ENCODE peak calls at places on chromosomes 7 and 10, in eight cellular contexts. K is body of pancreas, G is stomach, J is adrenal gland, R is esophagus squamous epithelium, A is GM12892, Y is HCT116, O is Peyer's patch. E is an unnamed sample.

GRCh38 chr7:22640269-22640668 is 86.7 kb upstream of the IL6 start:
- DNase-seq in K (no peak), G (no peak), J (no peak), R (no peak), A (no peak), Y (no peak), O (no peak), E (no peak)

GRCh38 chr7:105648561-105649401 is 67.5 kb upstream of the EFCAB10 start:
- DNase-seq in K (peak), G (peak), J (no peak), R (no peak), A (no peak), Y (peak), O (no peak), E (no peak)

GRCh38 chr10:17232276-17232987 is 4.4 kb downstream of the VIM start:
- DNase-seq in K (no peak), G (no peak), J (no peak), R (no peak), A (no peak), Y (no peak), O (no peak), E (no peak)

GRCh38 chr10:120969219-120969645 is 118.1 kb downstream of the WDR11 start:
- DNase-seq in K (no peak), G (no peak), J (no peak), R (no peak), A (no peak), Y (no peak), O (no peak), E (no peak)

GRCh38 chr7:76011437-76011836 is 17.0 kb upstream of the TMEM120A start:
- DNase-seq in K (peak), G (no peak), J (no peak), R (no peak), A (no peak), Y (no peak), O (no peak), E (no peak)

GRCh38 chr10:103145860-103146466 is 47.1 kb downstream of the NT5C2 start:
- DNase-seq in K (peak), G (peak), J (peak), R (no peak), A (no peak), Y (peak), O (no peak), E (peak)

GRCh38 chr7:55887786-55888185 is 530 bp downstream of the ZNF713 start:
- DNase-seq in K (peak), G (no peak), J (no peak), R (no peak), A (no peak), Y (no peak), O (no peak), E (peak)

GRCh38 chr7:30702200-30702599 is 19.9 kb upstream of the CRHR2 start:
- DNase-seq in K (no peak), G (no peak), J (no peak), R (no peak), A (no peak), Y (no peak), O (peak), E (no peak)

GRCh38 chr10:86254526-86255174 is 111.9 kb downstream of the GRID1 start:
- DNase-seq in K (no peak), G (no peak), J (peak), R (no peak), A (no peak), Y (peak), O (peak), E (peak)

GRCh38 chr10:19702215-19702614 is 114.0 kb upstream of the PLXDC2 start:
- DNase-seq in K (no peak), G (no peak), J (no peak), R (no peak), A (no peak), Y (no peak), O (no peak), E (peak)

GRCh38 chr10:132389631-132390454 is 7.2 kb upstream of the PWWP2B start:
- DNase-seq in K (peak), G (no peak), J (peak), R (no peak), A (no peak), Y (no peak), O (peak), E (no peak)

GRCh38 chr10:16063350-16063749 is 203.0 kb upstream of the MINDY3 start:
- DNase-seq in K (no peak), G (no peak), J (no peak), R (no peak), A (no peak), Y (no peak), O (no peak), E (no peak)

GRCh38 chr10:117373848-117374505 is 1.3 kb downstream of the PDZD8 start:
- DNase-seq in K (peak), G (peak), J (peak), R (no peak), A (peak), Y (no peak), O (peak), E (peak)

GRCh38 chr7:925601-926000 is 28.9 kb downstream of the ADAP1 start:
- DNase-seq in K (peak), G (peak), J (no peak), R (no peak), A (no peak), Y (no peak), O (peak), E (no peak)

GRCh38 chr7:91083855-91084644 is 180.2 kb upstream of the FZD1 start:
- DNase-seq in K (peak), G (peak), J (peak), R (no peak), A (no peak), Y (no peak), O (no peak), E (no peak)

GRCh38 chr10:24255907-24256306 is 47.0 kb downstream of the KIAA1217 start:
- DNase-seq in K (no peak), G (no peak), J (peak), R (no peak), A (no peak), Y (no peak), O (no peak), E (no peak)

GRCh38 chr10:24385776-24386175 is 176.8 kb downstream of the KIAA1217 start:
- DNase-seq in K (no peak), G (no peak), J (no peak), R (no peak), A (no peak), Y (no peak), O (no peak), E (no peak)

GRCh38 chr7:158392251-158392650 is 195.4 kb downstream of the PTPRN2 start:
- DNase-seq in K (no peak), G (no peak), J (no peak), R (no peak), A (no peak), Y (no peak), O (peak), E (no peak)

GRCh38 chr7:7017707-7018265 is 164.6 kb upstream of the C1GALT1 start:
- DNase-seq in K (no peak), G (no peak), J (no peak), R (no peak), A (no peak), Y (no peak), O (no peak), E (no peak)

GRCh38 chr7:47342646-47343045 is 239.3 kb downstream of the TNS3 start:
- DNase-seq in K (peak), G (peak), J (no peak), R (no peak), A (no peak), Y (no peak), O (no peak), E (no peak)

GRCh38 chr10:60238408-60239100 is 151.1 kb downstream of the ANK3 start:
- DNase-seq in K (peak), G (peak), J (no peak), R (no peak), A (peak), Y (peak), O (no peak), E (peak)

GRCh38 chr10:126511917-126512487 is 123.7 kb upstream of the ADAM12 start:
- DNase-seq in K (no peak), G (no peak), J (no peak), R (no peak), A (no peak), Y (no peak), O (no peak), E (no peak)

GRCh38 chr7:24052572-24053223 is 231.3 kb upstream of the NPY start:
- DNase-seq in K (no peak), G (no peak), J (no peak), R (no peak), A (no peak), Y (peak), O (no peak), E (peak)

GRCh38 chr10:111084346-111085255 is 7.8 kb downstream of the ADRA2A start:
- DNase-seq in K (no peak), G (no peak), J (no peak), R (no peak), A (no peak), Y (no peak), O (no peak), E (no peak)

GRCh38 chr7:138097064-138097741 is 20.9 kb downstream of the AKR1D1 start:
- DNase-seq in K (peak), G (peak), J (peak), R (no peak), A (no peak), Y (peak), O (no peak), E (no peak)

GRCh38 chr7:351681-352480 is 61.9 kb downstream of the FOXL3 start:
- DNase-seq in K (no peak), G (no peak), J (no peak), R (no peak), A (no peak), Y (no peak), O (no peak), E (no peak)

GRCh38 chr7:55567495-55568070 is 4.7 kb downstream of the VOPP1 start:
- DNase-seq in K (no peak), G (no peak), J (no peak), R (no peak), A (no peak), Y (no peak), O (no peak), E (no peak)

GRCh38 chr7:47648301-47648900 is 66.5 kb upstream of the TNS3 start:
- DNase-seq in K (no peak), G (no peak), J (no peak), R (no peak), A (no peak), Y (no peak), O (no peak), E (no peak)

GRCh38 chr7:34720289-34720688 is 62.3 kb downstream of the NPSR1 start:
- DNase-seq in K (no peak), G (no peak), J (no peak), R (no peak), A (no peak), Y (no peak), O (no peak), E (no peak)

GRCh38 chr10:60537697-60538096 is 148.0 kb upstream of the ANK3 start:
- DNase-seq in K (no peak), G (no peak), J (no peak), R (no peak), A (no peak), Y (peak), O (no peak), E (no peak)

GRCh38 chr10:29110172-29110571 is 178.7 kb upstream of the LYZL1 start:
- DNase-seq in K (no peak), G (no peak), J (no peak), R (no peak), A (no peak), Y (no peak), O (no peak), E (no peak)

GRCh38 chr10:132375795-132376297 is 21.2 kb upstream of the PWWP2B start:
- DNase-seq in K (peak), G (no peak), J (no peak), R (no peak), A (no peak), Y (no peak), O (no peak), E (no peak)

GRCh38 chr10:72935358-72935757 is 19.2 kb downstream of the PLA2G12B start:
- DNase-seq in K (no peak), G (no peak), J (no peak), R (no peak), A (no peak), Y (peak), O (no peak), E (no peak)

GRCh38 chr7:80922254-80923049 is 3.6 kb upstream of the SEMA3C start:
- DNase-seq in K (peak), G (peak), J (no peak), R (no peak), A (no peak), Y (no peak), O (no peak), E (no peak)

GRCh38 chr10:22821501-22821900 is 106.4 kb upstream of the ARMC3 start:
- DNase-seq in K (no peak), G (no peak), J (no peak), R (no peak), A (no peak), Y (no peak), O (no peak), E (no peak)

GRCh38 chr7:24660541-24660940 is 87.3 kb downstream of the PALS2 start:
- DNase-seq in K (no peak), G (no peak), J (no peak), R (no peak), A (no peak), Y (no peak), O (no peak), E (no peak)

DNA sequence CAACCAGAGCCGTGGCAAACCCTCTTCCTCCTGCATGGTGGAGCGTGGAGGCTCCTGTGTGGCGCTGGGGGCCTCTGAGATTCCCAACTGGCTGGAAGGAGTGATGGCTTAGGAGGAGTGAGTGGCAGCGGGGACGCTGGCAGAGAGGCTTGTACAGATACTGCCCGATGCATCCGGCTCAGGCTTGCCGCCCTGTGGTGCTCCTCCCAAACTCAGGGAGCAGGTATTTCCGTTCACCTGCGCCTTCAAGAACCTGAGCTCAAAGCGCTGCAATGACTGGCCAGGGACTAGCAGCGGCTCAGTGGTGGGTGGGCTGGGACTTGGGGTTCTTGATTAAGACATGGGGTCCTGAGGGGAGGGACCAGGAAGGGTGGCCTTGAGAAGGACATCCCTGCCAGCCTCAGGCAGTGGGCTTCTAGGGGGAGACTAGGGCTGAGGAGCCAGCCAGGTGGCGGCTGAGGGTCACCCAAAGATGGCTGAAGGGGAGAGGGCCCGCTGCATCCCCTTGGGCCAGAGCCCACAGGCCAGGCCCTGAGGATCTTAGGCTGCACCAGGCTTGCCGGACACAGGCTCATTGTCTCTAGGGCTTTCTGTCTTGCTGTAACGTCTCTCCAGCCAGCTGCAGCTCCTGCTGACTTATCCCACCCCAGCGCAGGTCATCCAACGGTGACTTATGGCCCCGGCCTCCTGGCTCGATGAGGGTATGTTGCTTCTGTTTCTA is 3.2 kb downstream of the ZNF775 start:
- DNase-seq in K (no peak), G (no peak), J (peak), R (no peak), A (no peak), Y (no peak), O (peak), E (no peak)
- TF ChIP-seq POLR2A in K (no peak), G (no peak), J (peak), R (no peak), A (no peak), Y (no peak), O (no peak), E (no peak)

GRCh38 chr7:108000875-108001758 is 1.8 kb downstream of the LAMB1 start:
- DNase-seq in K (peak), G (peak), J (peak), R (no peak), A (no peak), Y (no peak), O (peak), E (no peak)

GRCh38 chr7:108003591-108003935 is 602 bp upstream of the LAMB1 start:
- DNase-seq in K (no peak), G (no peak), J (no peak), R (no peak), A (no peak), Y (no peak), O (no peak), E (no peak)

GRCh38 chr7:108001759-108002725 is 919 bp downstream of the LAMB1 start:
- DNase-seq in K (peak), G (no peak), J (no peak), R (no peak), A (no peak), Y (no peak), O (peak), E (no peak)

GRCh38 chr7:108004220-108005142 is 1.5 kb upstream of the LAMB1 start:
- DNase-seq in K (peak), G (no peak), J (no peak), R (no peak), A (no peak), Y (no peak), O (no peak), E (no peak)

GRCh38 chr7:108002726-108003590 is at the start of gene LAMB1:
- DNase-seq in K (peak), G (peak), J (peak), R (no peak), A (no peak), Y (no peak), O (peak), E (peak)
- TF ChIP-seq POLR2A in K (peak), G (no peak), J (peak), R (no peak), A (no peak), Y (no peak), O (peak), E (peak)

GRCh38 chr7:135151162-135151932 is 3.5 kb downstream of the TMEM140 start:
- DNase-seq in K (no peak), G (no peak), J (peak), R (no peak), A (no peak), Y (no peak), O (no peak), E (no peak)
- TF ChIP-seq POLR2A in K (no peak), G (no peak), J (no peak), R (no peak), A (no peak), Y (no peak), O (no peak), E (no peak)

GRCh38 chr7:98707076-98707475 is 90.0 kb downstream of the NPTX2 start:
- DNase-seq in K (no peak), G (no peak), J (no peak), R (no peak), A (no peak), Y (no peak), O (no peak), E (no peak)

GRCh38 chr7:98713411-98713810 is 96.3 kb downstream of the NPTX2 start:
- DNase-seq in K (no peak), G (no peak), J (no peak), R (no peak), A (no peak), Y (no peak), O (no peak), E (no peak)

GRCh38 chr7:98711945-98712344 is 94.9 kb downstream of the NPTX2 start:
- DNase-seq in K (no peak), G (no peak), J (no peak), R (no peak), A (no peak), Y (no peak), O (no peak), E (no peak)
- TF ChIP-seq POLR2A in K (no peak), G (no peak), J (no peak), R (no peak), A (no peak), Y (no peak), O (no peak), E (no peak)

DNA sequence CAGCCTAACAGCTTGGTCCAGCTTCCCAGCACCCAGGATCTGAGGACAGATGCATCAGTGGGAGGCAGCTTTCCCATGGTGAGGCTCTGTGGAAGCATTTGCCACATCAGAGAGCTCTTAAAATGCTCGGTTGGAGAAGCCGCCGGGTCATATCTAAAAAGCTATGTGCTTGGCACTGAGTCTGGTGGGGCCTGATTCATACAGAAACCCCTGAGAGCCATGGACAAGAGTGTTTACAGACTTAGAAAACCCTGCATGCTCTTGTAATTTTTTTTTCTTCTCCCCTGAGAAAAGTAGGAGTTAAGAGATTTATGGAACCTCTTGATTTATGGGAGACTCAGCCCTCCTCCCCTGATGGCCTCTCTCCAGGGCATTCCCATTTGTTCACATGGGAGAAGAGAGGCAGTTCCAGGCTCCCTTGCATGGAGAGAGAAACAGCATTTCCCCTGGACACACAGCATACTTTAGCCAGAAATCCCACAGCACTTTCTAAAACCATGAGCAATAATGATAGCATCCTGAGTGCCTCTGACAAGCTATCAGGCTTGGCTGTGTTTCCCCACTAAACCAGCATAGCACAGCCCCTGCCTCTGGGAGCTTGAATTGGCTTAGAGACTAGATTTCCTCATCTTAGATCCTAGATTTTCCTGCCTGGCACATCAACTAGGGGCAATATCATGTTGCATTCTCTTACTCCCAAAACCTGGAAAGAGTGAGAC is 322.1 kb upstream of the AUTS2 start:
- DNase-seq in K (no peak), G (no peak), J (no peak), R (no peak), A (no peak), Y (no peak), O (no peak), E (no peak)
- TF ChIP-seq POLR2A in K (no peak), G (no peak), J (no peak), R (no peak), A (no peak), Y (no peak), O (no peak), E (no peak)

GRCh38 chr10:26527018-26527417 is 88.9 kb downstream of the APBB1IP start:
- DNase-seq in K (no peak), G (no peak), J (no peak), R (no peak), A (no peak), Y (no peak), O (no peak), E (no peak)
- TF ChIP-seq POLR2A in K (no peak), G (no peak), J (no peak), R (no peak), A (no peak), Y (no peak), O (no peak), E (no peak)

GRCh38 chr10:119079572-119080520 is 771 bp downstream of the EIF3A start:
- DNase-seq in K (peak), G (peak), J (peak), R (peak), A (peak), Y (peak), O (peak), E (peak)
- TF ChIP-seq POLR2A in K (no peak), G (no peak), J (peak), R (no peak), A (no peak), Y (no peak), O (peak), E (peak)

DNA sequence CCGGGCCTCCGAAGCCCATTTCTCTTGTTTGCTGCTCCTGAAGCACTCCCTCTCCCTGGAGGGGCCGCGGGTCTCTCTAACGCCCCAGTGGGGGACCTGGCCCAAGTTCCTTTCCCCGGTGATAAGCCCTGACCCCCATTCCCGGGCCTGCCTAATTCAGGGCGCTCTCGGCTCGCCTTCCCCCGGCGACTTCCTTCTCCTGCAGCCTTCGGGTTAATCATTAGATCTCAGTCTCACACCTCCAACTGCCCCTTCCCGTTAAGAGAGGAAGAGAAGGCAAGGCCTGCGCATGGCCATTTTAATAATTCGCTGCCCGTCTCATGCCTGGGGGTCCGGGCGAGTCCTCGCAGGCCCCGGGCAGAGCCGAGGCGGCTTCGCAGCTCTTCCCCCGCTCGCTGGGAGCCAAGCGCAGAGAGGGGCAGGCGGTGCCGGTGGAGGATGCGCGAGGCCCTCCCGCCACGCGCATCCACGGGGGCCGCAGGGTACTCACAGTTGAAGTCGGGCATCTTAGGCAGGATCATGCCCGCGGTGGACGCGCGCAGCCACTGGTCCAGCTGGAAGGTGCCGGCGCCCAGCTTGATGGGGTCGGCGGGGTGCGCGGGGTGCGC is 1.2 kb downstream of the MNX1 start:
- DNase-seq in K (peak), G (peak), J (no peak), R (no peak), A (no peak), Y (no peak), O (peak), E (no peak)
- TF ChIP-seq POLR2A in K (peak), G (no peak), J (no peak), R (no peak), A (no peak), Y (no peak), O (peak), E (no peak)

E was measured in H54.